ENCODE peak calls at places on chromosomes 4 and X, in eight cellular contexts. One of them, this sample, is unnamed.
A peak's percentile ranks its signal among the peaks of the same experiment; 100 is the strongest.

GRCh38 chr4:182142146-182143085 is 100.8 kb upstream of the TENM3 start:
- DNase-seq in tibial nerve: no peak
- DNase-seq in GM12865: no peak
- DNase-seq in mucosa of descending colon: peak; percentile 39
- DNase-seq in WERI-Rb-1: peak; percentile 26
- DNase-seq in cardiac fibroblast: peak; percentile 50
- DNase-seq in bronchial epithelial cell: no peak
- DNase-seq in body of pancreas: no peak
- DNase-seq in this sample: peak; percentile 29

GRCh38 chr4:124958812-124959211 is 246.3 kb upstream of the ANKRD50 start:
- DNase-seq in tibial nerve: no peak
- DNase-seq in GM12865: no peak
- DNase-seq in mucosa of descending colon: no peak
- DNase-seq in WERI-Rb-1: no peak
- DNase-seq in cardiac fibroblast: no peak
- DNase-seq in bronchial epithelial cell: peak; percentile 25
- DNase-seq in body of pancreas: no peak
- DNase-seq in this sample: no peak

GRCh38 chr4:98639523-98639922 is 18.9 kb downstream of the TSPAN5 start:
- DNase-seq in tibial nerve: no peak
- DNase-seq in GM12865: peak; percentile 34
- DNase-seq in mucosa of descending colon: no peak
- DNase-seq in WERI-Rb-1: no peak
- DNase-seq in cardiac fibroblast: no peak
- DNase-seq in bronchial epithelial cell: no peak
- DNase-seq in body of pancreas: no peak
- DNase-seq in this sample: no peak

GRCh38 chr4:182206266-182206665 is 36.9 kb upstream of the TENM3 start:
- DNase-seq in tibial nerve: no peak
- DNase-seq in GM12865: no peak
- DNase-seq in mucosa of descending colon: no peak
- DNase-seq in WERI-Rb-1: no peak
- DNase-seq in cardiac fibroblast: no peak
- DNase-seq in bronchial epithelial cell: no peak
- DNase-seq in body of pancreas: no peak
- DNase-seq in this sample: no peak

GRCh38 chr4:162499478-162499877 is 335.7 kb upstream of the FSTL5 start:
- DNase-seq in tibial nerve: no peak
- DNase-seq in GM12865: no peak
- DNase-seq in mucosa of descending colon: no peak
- DNase-seq in WERI-Rb-1: no peak
- DNase-seq in cardiac fibroblast: no peak
- DNase-seq in bronchial epithelial cell: peak; percentile 7
- DNase-seq in body of pancreas: no peak
- DNase-seq in this sample: no peak

GRCh38 chr4:163484906-163485305 is 9.6 kb upstream of the TMA16 start:
- DNase-seq in tibial nerve: peak; percentile 62
- DNase-seq in GM12865: peak; percentile 76
- DNase-seq in mucosa of descending colon: no peak
- DNase-seq in WERI-Rb-1: peak; percentile 85
- DNase-seq in cardiac fibroblast: peak; percentile 65
- DNase-seq in bronchial epithelial cell: peak; percentile 44
- DNase-seq in body of pancreas: peak; percentile 25
- DNase-seq in this sample: peak; percentile 47

GRCh38 chrX:101081257-101081656 is 2.6 kb downstream of the TMEM35A start:
- DNase-seq in tibial nerve: no peak
- DNase-seq in GM12865: no peak
- DNase-seq in mucosa of descending colon: no peak
- DNase-seq in WERI-Rb-1: no peak
- DNase-seq in cardiac fibroblast: no peak
- DNase-seq in bronchial epithelial cell: peak; percentile 50
- DNase-seq in body of pancreas: no peak
- DNase-seq in this sample: no peak

GRCh38 chrX:128699716-128700285 is 647.6 kb upstream of the ACTRT1 start:
- DNase-seq in tibial nerve: no peak
- DNase-seq in GM12865: no peak
- DNase-seq in mucosa of descending colon: no peak
- DNase-seq in WERI-Rb-1: no peak
- DNase-seq in cardiac fibroblast: no peak
- DNase-seq in bronchial epithelial cell: no peak
- DNase-seq in body of pancreas: no peak
- DNase-seq in this sample: no peak

GRCh38 chr4:1406416-1406945 is at the start of gene NKX1-1:
- DNase-seq in tibial nerve: no peak
- DNase-seq in GM12865: no peak
- DNase-seq in mucosa of descending colon: no peak
- DNase-seq in WERI-Rb-1: peak; percentile 12
- DNase-seq in cardiac fibroblast: no peak
- DNase-seq in bronchial epithelial cell: no peak
- DNase-seq in body of pancreas: no peak
- DNase-seq in this sample: no peak

GRCh38 chr4:109816082-109816442 is 500 bp downstream of the GAR1 start:
- DNase-seq in tibial nerve: no peak
- DNase-seq in GM12865: peak; percentile 29
- DNase-seq in mucosa of descending colon: peak; percentile 61
- DNase-seq in WERI-Rb-1: peak; percentile 25
- DNase-seq in cardiac fibroblast: no peak
- DNase-seq in bronchial epithelial cell: no peak
- DNase-seq in body of pancreas: no peak
- DNase-seq in this sample: no peak

GRCh38 chrX:66728818-66729271 is 90.0 kb upstream of the EDA2R start:
- DNase-seq in tibial nerve: peak; percentile 25
- DNase-seq in GM12865: peak; percentile 34
- DNase-seq in mucosa of descending colon: peak; percentile 51
- DNase-seq in WERI-Rb-1: peak; percentile 56
- DNase-seq in cardiac fibroblast: peak; percentile 61
- DNase-seq in bronchial epithelial cell: peak; percentile 54
- DNase-seq in body of pancreas: peak; percentile 38
- DNase-seq in this sample: peak; percentile 16

GRCh38 chr4:82820689-82821088 is 22.1 kb upstream of the SCD5 start:
- DNase-seq in tibial nerve: no peak
- DNase-seq in GM12865: no peak
- DNase-seq in mucosa of descending colon: no peak
- DNase-seq in WERI-Rb-1: no peak
- DNase-seq in cardiac fibroblast: no peak
- DNase-seq in bronchial epithelial cell: no peak
- DNase-seq in body of pancreas: no peak
- DNase-seq in this sample: no peak

GRCh38 chr4:1246111-1246881 is 2.6 kb downstream of the CTBP1 start:
- DNase-seq in tibial nerve: no peak
- DNase-seq in GM12865: peak; percentile 60
- DNase-seq in mucosa of descending colon: peak; percentile 54
- DNase-seq in WERI-Rb-1: peak; percentile 9
- DNase-seq in cardiac fibroblast: no peak
- DNase-seq in bronchial epithelial cell: no peak
- DNase-seq in body of pancreas: peak; percentile 83
- DNase-seq in this sample: no peak

GRCh38 chr4:94406668-94407437 is 44.9 kb upstream of the PDLIM5 start:
- DNase-seq in tibial nerve: peak; percentile 94
- DNase-seq in GM12865: peak; percentile 87
- DNase-seq in mucosa of descending colon: no peak
- DNase-seq in WERI-Rb-1: peak; percentile 67
- DNase-seq in cardiac fibroblast: peak; percentile 94
- DNase-seq in bronchial epithelial cell: peak; percentile 79
- DNase-seq in body of pancreas: peak; percentile 83
- DNase-seq in this sample: peak; percentile 89

GRCh38 chr4:1504786-1505500 is 98.7 kb upstream of the NKX1-1 start:
- DNase-seq in tibial nerve: no peak
- DNase-seq in GM12865: no peak
- DNase-seq in mucosa of descending colon: no peak
- DNase-seq in WERI-Rb-1: peak; percentile 4
- DNase-seq in cardiac fibroblast: no peak
- DNase-seq in bronchial epithelial cell: no peak
- DNase-seq in body of pancreas: no peak
- DNase-seq in this sample: no peak

GRCh38 chrX:49884290-49884862 is 5.1 kb downstream of the USP27X start:
- DNase-seq in tibial nerve: peak; percentile 57
- DNase-seq in GM12865: peak; percentile 59
- DNase-seq in mucosa of descending colon: no peak
- DNase-seq in WERI-Rb-1: peak; percentile 61
- DNase-seq in cardiac fibroblast: peak; percentile 66
- DNase-seq in bronchial epithelial cell: peak; percentile 39
- DNase-seq in body of pancreas: peak; percentile 64
- DNase-seq in this sample: no peak

GRCh38 chr4:182427530-182427929 is 184.3 kb downstream of the TENM3 start:
- DNase-seq in tibial nerve: no peak
- DNase-seq in GM12865: no peak
- DNase-seq in mucosa of descending colon: no peak
- DNase-seq in WERI-Rb-1: no peak
- DNase-seq in cardiac fibroblast: peak; percentile 54
- DNase-seq in bronchial epithelial cell: no peak
- DNase-seq in body of pancreas: no peak
- DNase-seq in this sample: no peak

GRCh38 chrX:42746606-42747005 is 31.4 kb downstream of the PPP1R2C start:
- DNase-seq in tibial nerve: no peak
- DNase-seq in GM12865: no peak
- DNase-seq in mucosa of descending colon: no peak
- DNase-seq in WERI-Rb-1: no peak
- DNase-seq in cardiac fibroblast: peak; percentile 90
- DNase-seq in bronchial epithelial cell: peak; percentile 76
- DNase-seq in body of pancreas: no peak
- DNase-seq in this sample: no peak

GRCh38 chrX:151999813-152000212 is 25.3 kb upstream of the GABRE start:
- DNase-seq in tibial nerve: no peak
- DNase-seq in GM12865: no peak
- DNase-seq in mucosa of descending colon: no peak
- DNase-seq in WERI-Rb-1: no peak
- DNase-seq in cardiac fibroblast: no peak
- DNase-seq in bronchial epithelial cell: no peak
- DNase-seq in body of pancreas: no peak
- DNase-seq in this sample: no peak

GRCh38 chr4:112069110-112069509 is 76.1 kb upstream of the FAM241A start:
- DNase-seq in tibial nerve: no peak
- DNase-seq in GM12865: no peak
- DNase-seq in mucosa of descending colon: no peak
- DNase-seq in WERI-Rb-1: no peak
- DNase-seq in cardiac fibroblast: peak; percentile 14
- DNase-seq in bronchial epithelial cell: peak; percentile 68
- DNase-seq in body of pancreas: no peak
- DNase-seq in this sample: no peak

GRCh38 chrX:43556207-43556606 is 99.9 kb upstream of the MAOA start:
- DNase-seq in tibial nerve: no peak
- DNase-seq in GM12865: no peak
- DNase-seq in mucosa of descending colon: no peak
- DNase-seq in WERI-Rb-1: no peak
- DNase-seq in cardiac fibroblast: no peak
- DNase-seq in bronchial epithelial cell: no peak
- DNase-seq in body of pancreas: no peak
- DNase-seq in this sample: no peak

GRCh38 chr4:4853371-4853823 is 6.1 kb upstream of the MSX1 start:
- DNase-seq in tibial nerve: no peak
- DNase-seq in GM12865: peak; percentile 60
- DNase-seq in mucosa of descending colon: no peak
- DNase-seq in WERI-Rb-1: no peak
- DNase-seq in cardiac fibroblast: no peak
- DNase-seq in bronchial epithelial cell: no peak
- DNase-seq in body of pancreas: no peak
- DNase-seq in this sample: no peak

GRCh38 chrX:27336466-27337091 is 126.6 kb downstream of the PPP4R3C start:
- DNase-seq in tibial nerve: no peak
- DNase-seq in GM12865: peak; percentile 22
- DNase-seq in mucosa of descending colon: no peak
- DNase-seq in WERI-Rb-1: peak; percentile 53
- DNase-seq in cardiac fibroblast: peak; percentile 20
- DNase-seq in bronchial epithelial cell: peak; percentile 2
- DNase-seq in body of pancreas: peak; percentile 26
- DNase-seq in this sample: no peak

GRCh38 chr4:177879851-177880250 is 437.6 kb upstream of the AGA start:
- DNase-seq in tibial nerve: no peak
- DNase-seq in GM12865: peak; percentile 20
- DNase-seq in mucosa of descending colon: no peak
- DNase-seq in WERI-Rb-1: peak; percentile 16
- DNase-seq in cardiac fibroblast: no peak
- DNase-seq in bronchial epithelial cell: no peak
- DNase-seq in body of pancreas: no peak
- DNase-seq in this sample: no peak
- TF ChIP-seq CTCF in tibial nerve: no peak
- TF ChIP-seq CTCF in GM12865: peak; percentile 23
- TF ChIP-seq CTCF in mucosa of descending colon: no peak
- TF ChIP-seq CTCF in WERI-Rb-1: peak; percentile 33
- TF ChIP-seq CTCF in cardiac fibroblast: no peak
- TF ChIP-seq CTCF in bronchial epithelial cell: no peak
- TF ChIP-seq CTCF in body of pancreas: no peak
- TF ChIP-seq CTCF in this sample: no peak

GRCh38 chr4:129136433-129136832 is 40.5 kb downstream of the C4orf33 start:
- DNase-seq in tibial nerve: no peak
- DNase-seq in GM12865: no peak
- DNase-seq in mucosa of descending colon: no peak
- DNase-seq in WERI-Rb-1: no peak
- DNase-seq in cardiac fibroblast: no peak
- DNase-seq in bronchial epithelial cell: no peak
- DNase-seq in body of pancreas: no peak
- DNase-seq in this sample: no peak
- H3K4me3 ChIP-seq in tibial nerve: no peak overlapping the region
- H3K4me3 ChIP-seq in GM12865: no peak overlapping the region
- H3K4me3 ChIP-seq in mucosa of descending colon: no peak overlapping the region
- H3K4me3 ChIP-seq in WERI-Rb-1: no peak overlapping the region
- H3K4me3 ChIP-seq in cardiac fibroblast: no peak overlapping the region
- H3K4me3 ChIP-seq in bronchial epithelial cell: no peak overlapping the region
- H3K4me3 ChIP-seq in body of pancreas: no peak overlapping the region
- H3K4me3 ChIP-seq in this sample: no peak overlapping the region

DNA sequence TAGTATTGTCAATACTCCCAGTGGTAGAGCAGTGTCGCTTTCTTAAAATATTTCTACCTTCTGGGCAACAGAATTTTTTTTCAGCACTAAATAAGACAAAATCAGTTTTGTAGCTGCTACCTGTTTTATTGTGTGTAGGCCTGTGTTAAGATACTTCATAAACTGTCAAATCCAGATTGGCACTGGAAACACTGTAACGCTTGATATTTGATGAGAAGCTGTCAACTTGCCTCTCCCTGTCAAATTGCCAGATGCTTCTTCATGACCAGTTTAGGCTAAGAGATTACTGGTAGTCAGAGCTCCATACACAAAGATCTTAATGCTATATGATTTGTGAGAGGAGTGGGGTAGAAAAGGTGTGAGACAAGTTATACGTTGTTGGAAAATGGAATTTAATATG is 17.3 kb downstream of the TRAM1L1 start:
- DNase-seq in tibial nerve: no peak
- DNase-seq in GM12865: no peak
- DNase-seq in mucosa of descending colon: no peak
- DNase-seq in WERI-Rb-1: no peak
- DNase-seq in cardiac fibroblast: no peak
- DNase-seq in bronchial epithelial cell: no peak
- DNase-seq in body of pancreas: no peak
- DNase-seq in this sample: no peak
- TF ChIP-seq CTCF in tibial nerve: no peak
- TF ChIP-seq CTCF in GM12865: no peak
- TF ChIP-seq CTCF in mucosa of descending colon: no peak
- TF ChIP-seq CTCF in WERI-Rb-1: no peak
- TF ChIP-seq CTCF in cardiac fibroblast: no peak
- TF ChIP-seq CTCF in bronchial epithelial cell: no peak
- TF ChIP-seq CTCF in body of pancreas: no peak
- TF ChIP-seq CTCF in this sample: no peak

DNA sequence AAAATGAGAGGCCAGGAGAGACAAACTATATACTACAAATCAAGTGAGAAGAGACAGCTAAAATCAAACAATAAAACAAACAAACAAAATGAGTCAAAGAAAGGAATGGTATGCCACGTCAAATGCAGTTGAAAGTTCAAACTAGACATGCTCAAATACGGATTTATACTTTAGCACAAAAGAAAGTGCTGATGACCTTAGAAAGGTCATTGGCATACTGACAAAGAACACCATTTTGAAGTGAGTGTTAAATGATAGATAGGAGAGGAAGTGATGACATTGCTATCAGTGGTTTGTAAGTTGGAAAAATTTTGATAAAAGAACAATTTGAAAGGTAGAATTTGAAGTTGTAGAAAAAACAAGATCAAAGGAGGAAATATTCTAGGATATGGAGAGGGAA is 55.3 kb downstream of the TECRL start:
- DNase-seq in tibial nerve: no peak
- DNase-seq in GM12865: no peak
- DNase-seq in mucosa of descending colon: no peak
- DNase-seq in WERI-Rb-1: no peak
- DNase-seq in cardiac fibroblast: peak; percentile 8
- DNase-seq in bronchial epithelial cell: no peak
- DNase-seq in body of pancreas: no peak
- DNase-seq in this sample: no peak
- H3K4me3 ChIP-seq in tibial nerve: no peak overlapping the region
- H3K4me3 ChIP-seq in GM12865: no peak overlapping the region
- H3K4me3 ChIP-seq in mucosa of descending colon: no peak overlapping the region
- H3K4me3 ChIP-seq in WERI-Rb-1: no peak overlapping the region
- H3K4me3 ChIP-seq in cardiac fibroblast: no peak overlapping the region
- H3K4me3 ChIP-seq in bronchial epithelial cell: no peak overlapping the region
- H3K4me3 ChIP-seq in body of pancreas: no peak overlapping the region
- H3K4me3 ChIP-seq in this sample: no peak overlapping the region

This sample was measured in astrocyte of the cerebellum.